ENCODE peak calls at places on chromosomes 16 and 17, in five cellular contexts. N is uterus, C is mammary epithelial cell, L is ovary, X is A673. A is an unnamed sample.

GRCh38 chr17:82372063-82372590 is 562 bp downstream of the UTS2R start:
- DNase-seq in N (no peak), C (no peak), L (no peak), X (no peak), A (peak; percentile 66)

GRCh38 chr16:81610144-81610842 is 165.7 kb downstream of the CMIP start:
- DNase-seq in N (peak; percentile 66), C (peak; percentile 52), L (peak; percentile 78), X (no peak), A (no peak)

GRCh38 chr16:84190731-84191388 is at the start of gene ADAD2:
- DNase-seq in N (no peak), C (no peak), L (no peak), X (peak; percentile 23), A (no peak)

GRCh38 chr17:38703742-38704644 is 1.1 kb upstream of the MLLT6 start:
- DNase-seq in N (peak; percentile 80), C (no peak), L (peak; percentile 94), X (peak; percentile 32), A (peak; percentile 87)

GRCh38 chr16:80437707-80438106 is 103.1 kb upstream of the DYNLRB2 start:
- DNase-seq in N (no peak), C (no peak), L (no peak), X (no peak), A (no peak)

GRCh38 chr17:15469260-15469659 is 1.8 kb upstream of the CDRT4 start:
- DNase-seq in N (no peak), C (no peak), L (no peak), X (peak; percentile 21), A (no peak)

GRCh38 chr17:36127882-36128369 is 24.3 kb downstream of the CCL4 start:
- DNase-seq in N (no peak), C (no peak), L (no peak), X (no peak), A (no peak)

GRCh38 chr16:10080031-10080772 is 102.0 kb downstream of the GRIN2A start:
- DNase-seq in N (peak; percentile 60), C (peak; percentile 93), L (no peak), X (peak; percentile 11), A (peak; percentile 70)

GRCh38 chr17:14926526-14927122 is 338.5 kb downstream of the PMP22 start:
- DNase-seq in N (peak; percentile 28), C (peak; percentile 40), L (peak; percentile 21), X (peak; percentile 58), A (no peak)

GRCh38 chr16:79658301-79659001 is 57.9 kb upstream of the MAF start:
- DNase-seq in N (no peak), C (peak; percentile 97), L (no peak), X (no peak), A (peak; percentile 92)

GRCh38 chr16:29784157-29784556 is 6.1 kb downstream of the ZG16 start:
- DNase-seq in N (no peak), C (peak; percentile 84), L (no peak), X (no peak), A (no peak)

GRCh38 chr16:50096791-50097190 is 31.0 kb downstream of the HEATR3 start:
- DNase-seq in N (no peak), C (peak; percentile 29), L (no peak), X (peak; percentile 35), A (no peak)

GRCh38 chr17:74211929-74212261 is 1.5 kb upstream of the TTYH2 start:
- DNase-seq in N (no peak), C (peak; percentile 5), L (no peak), X (no peak), A (no peak)

GRCh38 chr16:49754495-49755290 is 101.2 kb downstream of the ZNF423 start:
- DNase-seq in N (no peak), C (no peak), L (no peak), X (peak; percentile 94), A (no peak)

GRCh38 chr17:6523330-6523729 is 33.0 kb downstream of the PITPNM3 start:
- DNase-seq in N (no peak), C (peak; percentile 48), L (no peak), X (no peak), A (no peak)

GRCh38 chr17:39643271-39643670 is 6.3 kb downstream of the STARD3 start:
- DNase-seq in N (no peak), C (no peak), L (no peak), X (no peak), A (no peak)

GRCh38 chr16:74909665-74910064 is 75.3 kb downstream of the WDR59 start:
- DNase-seq in N (no peak), C (no peak), L (no peak), X (no peak), A (no peak)

GRCh38 chr16:27402964-27403600 is 1.1 kb downstream of the IL21R start:
- DNase-seq in N (no peak), C (no peak), L (no peak), X (no peak), A (no peak)

GRCh38 chr17:41860254-41860931 is 4.8 kb downstream of the KLHL11 start:
- DNase-seq in N (no peak), C (no peak), L (no peak), X (no peak), A (no peak)

GRCh38 chr16:27633721-27634120 is 83.8 kb downstream of the KATNIP start:
- DNase-seq in N (no peak), C (no peak), L (no peak), X (no peak), A (no peak)

GRCh38 chr16:69890114-69890890 is 60.8 kb upstream of the CLEC18A start:
- DNase-seq in N (peak; percentile 69), C (peak; percentile 27), L (peak; percentile 39), X (peak; percentile 59), A (no peak)

GRCh38 chr16:59633996-59634579 is 900.0 kb upstream of the GOT2 start:
- DNase-seq in N (no peak), C (peak; percentile 37), L (no peak), X (no peak), A (no peak)

GRCh38 chr17:43356999-43357398 is 41.8 kb upstream of the ARL4D start:
- DNase-seq in N (peak; percentile 57), C (peak; percentile 96), L (no peak), X (no peak), A (peak; percentile 85)

GRCh38 chr16:47888142-47888541 is 267.7 kb downstream of the ABCC12 start:
- DNase-seq in N (no peak), C (peak; percentile 40), L (no peak), X (peak; percentile 17), A (no peak)
- H3K36me3 ChIP-seq in N (no peaks in the 10 kb centered on the region), C (no peaks in the 10 kb centered on the region), L (no peaks in the 10 kb centered on the region), X (no peaks in the 10 kb centered on the region), A (no peaks in the 10 kb centered on the region)

GRCh38 chr17:27544350-27545131 is 86.4 kb upstream of the LGALS9 start:
- DNase-seq in N (no peak), C (peak; percentile 54), L (no peak), X (no peak), A (no peak)

GRCh38 chr17:27545562-27546229 is 85.3 kb upstream of the LGALS9 start:
- DNase-seq in N (no peak), C (no peak), L (no peak), X (no peak), A (no peak)

GRCh38 chr17:27548369-27548768 is 82.6 kb upstream of the LGALS9 start:
- DNase-seq in N (no peak), C (no peak), L (no peak), X (no peak), A (no peak)

GRCh38 chr17:27547301-27547683 is 83.7 kb upstream of the LGALS9 start:
- DNase-seq in N (no peak), C (no peak), L (no peak), X (no peak), A (no peak)

GRCh38 chr17:27546624-27547300 is 84.2 kb upstream of the LGALS9 start:
- DNase-seq in N (no peak), C (no peak), L (no peak), X (no peak), A (no peak)
- H3K4me1 ChIP-seq in N (no peaks in the 10 kb centered on the region), C (peaks cover 3% of the 10 kb centered on the region), L (peaks cover 3% of the 10 kb centered on the region), X (peaks cover 6% of the 10 kb centered on the region), A (peaks cover 13% of the 10 kb centered on the region)

GRCh38 chr17:12773153-12773552 is 16.1 kb upstream of the ARHGAP44 start:
- DNase-seq in N (no peak), C (no peak), L (no peak), X (no peak), A (no peak)
- H3K36me3 ChIP-seq in N (no peaks in the 10 kb centered on the region), C (no peaks in the 10 kb centered on the region), L (no peaks in the 10 kb centered on the region), X (no peaks in the 10 kb centered on the region), A (no peaks in the 10 kb centered on the region)

DNA sequence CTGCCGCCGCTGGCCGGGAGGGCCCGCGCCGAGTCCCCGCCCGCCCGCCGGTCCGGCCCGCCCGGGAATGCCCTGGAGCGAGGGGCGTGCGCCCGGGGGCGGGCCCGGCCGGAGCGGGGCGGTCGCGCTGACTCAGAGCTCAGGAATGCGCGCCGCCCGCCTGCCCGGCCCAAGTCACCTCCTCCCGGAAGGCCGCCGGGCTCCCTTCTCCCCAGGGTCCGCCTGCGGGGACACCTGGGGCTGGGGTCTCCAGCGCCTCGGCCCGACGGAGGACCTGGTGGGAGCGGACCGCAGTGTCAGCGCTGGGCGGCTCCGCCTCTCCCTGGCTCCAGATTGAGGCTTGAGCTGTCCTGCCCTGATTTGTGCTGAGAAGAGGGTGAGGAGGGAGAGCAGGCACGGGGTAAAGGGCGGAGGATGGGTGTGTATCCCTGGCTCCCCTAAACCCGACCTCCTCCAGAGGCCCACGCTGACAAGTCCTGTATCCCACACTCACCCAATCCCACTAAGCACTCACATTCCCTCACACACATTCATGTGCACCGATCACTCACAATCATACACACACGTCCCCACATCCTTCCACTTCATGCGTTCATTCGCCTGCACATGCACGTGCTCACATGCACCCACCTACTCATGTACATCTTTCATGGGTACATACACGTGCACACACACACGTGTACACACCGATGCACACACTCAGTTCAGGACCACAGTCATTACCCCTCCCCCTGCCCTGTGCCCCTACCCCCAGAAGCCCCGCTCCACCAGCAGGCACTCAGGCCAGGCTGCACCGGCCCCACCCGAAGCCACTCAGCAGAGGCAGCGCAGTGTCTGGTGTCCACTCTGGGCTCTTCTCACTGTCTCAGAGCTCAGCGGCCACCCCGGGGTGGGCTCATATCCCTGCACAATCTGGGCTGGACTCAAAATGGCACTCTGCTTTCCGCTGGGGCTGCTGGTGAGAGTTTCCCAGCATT is at the start of gene RHBDF1:
- DNase-seq in N (peak; percentile 52), C (peak; percentile 34), L (peak; percentile 77), X (peak; percentile 50), A (no peak)
- H3K4me1 ChIP-seq in N (peaks cover 5% of the 10 kb centered on the region), C (peaks cover 50% of the 10 kb centered on the region), L (peaks cover 38% of the 10 kb centered on the region), X (peaks cover 33% of the 10 kb centered on the region), A (peaks cover 21% of the 10 kb centered on the region)

GRCh38 chr17:61458491-61459433 is 6.5 kb downstream of the TBX4 start:
- DNase-seq in N (no peak), C (no peak), L (no peak), X (no peak), A (no peak)
- H3K36me3 ChIP-seq in N (no peaks in the 10 kb centered on the region), C (no peaks in the 10 kb centered on the region), L (no peaks in the 10 kb centered on the region), X (no peaks in the 10 kb centered on the region), A (no peaks in the 10 kb centered on the region)

GRCh38 chr17:58373923-58374322 is 21.9 kb upstream of the SUPT4H1 start:
- DNase-seq in N (no peak), C (no peak), L (no peak), X (no peak), A (no peak)
- H3K4me1 ChIP-seq in N (no peaks in the 10 kb centered on the region), C (peaks cover 4% of the 10 kb centered on the region), L (no peaks in the 10 kb centered on the region), X (no peaks in the 10 kb centered on the region), A (peaks cover 4% of the 10 kb centered on the region)